ENCODE peak calls at places on chromosomes 13 and 19, in five cellular contexts. One of them, this sample, is unnamed.
A peak's percentile ranks its signal among the peaks of the same experiment; 100 is the strongest.

GRCh38 chr19:39407644-39408391 is 1.2 kb downstream of the ZFP36 start:
- DNase-seq in neuronal stem cell: no peak
- DNase-seq in tibial nerve: no peak
- DNase-seq in effector memory CD4-positive, alpha-beta T cell: no peak
- DNase-seq in mammary epithelial cell: peak; percentile 65
- DNase-seq in this sample: no peak

GRCh38 chr19:13964776-13965175 is 12.5 kb downstream of the DCAF15 start:
- DNase-seq in tibial nerve: no peak
- DNase-seq in neuronal stem cell: no peak
- DNase-seq in effector memory CD4-positive, alpha-beta T cell: no peak
- DNase-seq in mammary epithelial cell: no peak
- DNase-seq in this sample: no peak

GRCh38 chr19:18519962-18520847 is 1.7 kb downstream of the ELL start:
- DNase-seq in tibial nerve: no peak
- DNase-seq in mammary epithelial cell: peak; percentile 77
- DNase-seq in neuronal stem cell: peak; percentile 39
- DNase-seq in effector memory CD4-positive, alpha-beta T cell: peak; percentile 39
- DNase-seq in this sample: no peak

GRCh38 chr19:2115911-2116426 is 19.3 kb downstream of the IZUMO4 start:
- DNase-seq in mammary epithelial cell: no peak
- DNase-seq in neuronal stem cell: no peak
- DNase-seq in effector memory CD4-positive, alpha-beta T cell: no peak
- DNase-seq in tibial nerve: no peak
- DNase-seq in this sample: no peak

GRCh38 chr13:35936579-35936978 is 194.6 kb downstream of the DCLK1 start:
- DNase-seq in neuronal stem cell: no peak
- DNase-seq in tibial nerve: no peak
- DNase-seq in effector memory CD4-positive, alpha-beta T cell: no peak
- DNase-seq in mammary epithelial cell: no peak
- DNase-seq in this sample: no peak

GRCh38 chr19:55324705-55325104 is 436 bp downstream of the TMEM150B start:
- DNase-seq in tibial nerve: no peak
- DNase-seq in effector memory CD4-positive, alpha-beta T cell: no peak
- DNase-seq in neuronal stem cell: no peak
- DNase-seq in mammary epithelial cell: no peak
- DNase-seq in this sample: no peak

GRCh38 chr13:72839831-72840426 is 58.0 kb downstream of the PIBF1 start:
- DNase-seq in neuronal stem cell: peak; percentile 11
- DNase-seq in effector memory CD4-positive, alpha-beta T cell: no peak
- DNase-seq in mammary epithelial cell: peak; percentile 69
- DNase-seq in tibial nerve: no peak
- DNase-seq in this sample: peak; percentile 45

GRCh38 chr13:110179116-110179857 is 127.7 kb downstream of the COL4A1 start:
- DNase-seq in tibial nerve: no peak
- DNase-seq in neuronal stem cell: no peak
- DNase-seq in mammary epithelial cell: no peak
- DNase-seq in effector memory CD4-positive, alpha-beta T cell: no peak
- DNase-seq in this sample: no peak

GRCh38 chr19:40921005-40921897 is 39.2 kb upstream of the CYP2A7 start:
- DNase-seq in effector memory CD4-positive, alpha-beta T cell: no peak
- DNase-seq in neuronal stem cell: no peak
- DNase-seq in mammary epithelial cell: no peak
- DNase-seq in tibial nerve: no peak
- DNase-seq in this sample: no peak

GRCh38 chr19:51026554-51026831 is at the start of gene KLK11:
- DNase-seq in effector memory CD4-positive, alpha-beta T cell: no peak
- DNase-seq in tibial nerve: no peak
- DNase-seq in neuronal stem cell: no peak
- DNase-seq in mammary epithelial cell: peak; percentile 45
- DNase-seq in this sample: no peak

GRCh38 chr19:1265611-1266115 is 3.5 kb upstream of the CIRBP start:
- DNase-seq in mammary epithelial cell: peak; percentile 67
- DNase-seq in effector memory CD4-positive, alpha-beta T cell: no peak
- DNase-seq in neuronal stem cell: no peak
- DNase-seq in tibial nerve: no peak
- DNase-seq in this sample: no peak

GRCh38 chr13:73273737-73274136 is 214.9 kb downstream of the KLF5 start:
- DNase-seq in effector memory CD4-positive, alpha-beta T cell: no peak
- DNase-seq in neuronal stem cell: no peak
- DNase-seq in tibial nerve: no peak
- DNase-seq in mammary epithelial cell: peak; percentile 37
- DNase-seq in this sample: no peak

GRCh38 chr19:10353793-10354391 is 14.5 kb upstream of the ICAM3 start:
- DNase-seq in neuronal stem cell: peak; percentile 92
- DNase-seq in tibial nerve: peak; percentile 76
- DNase-seq in effector memory CD4-positive, alpha-beta T cell: no peak
- DNase-seq in mammary epithelial cell: no peak
- DNase-seq in this sample: peak; percentile 89

GRCh38 chr19:48812094-48812929 is 1.5 kb upstream of the BCAT2 start:
- DNase-seq in tibial nerve: peak; percentile 90
- DNase-seq in mammary epithelial cell: peak; percentile 46
- DNase-seq in effector memory CD4-positive, alpha-beta T cell: peak; percentile 18
- DNase-seq in neuronal stem cell: peak; percentile 80
- DNase-seq in this sample: no peak

GRCh38 chr19:17184381-17184841 is 30.7 kb upstream of the USE1 start:
- DNase-seq in effector memory CD4-positive, alpha-beta T cell: peak; percentile 21
- DNase-seq in tibial nerve: no peak
- DNase-seq in neuronal stem cell: no peak
- DNase-seq in mammary epithelial cell: no peak
- DNase-seq in this sample: no peak

GRCh38 chr13:25335856-25336255 is 34.4 kb downstream of the NUP58 start:
- DNase-seq in neuronal stem cell: no peak
- DNase-seq in mammary epithelial cell: no peak
- DNase-seq in effector memory CD4-positive, alpha-beta T cell: no peak
- DNase-seq in tibial nerve: no peak
- DNase-seq in this sample: no peak

GRCh38 chr13:31207630-31208549 is 8.1 kb downstream of the B3GLCT start:
- DNase-seq in mammary epithelial cell: no peak
- DNase-seq in neuronal stem cell: no peak
- DNase-seq in effector memory CD4-positive, alpha-beta T cell: no peak
- DNase-seq in tibial nerve: no peak
- DNase-seq in this sample: no peak

GRCh38 chr19:40721140-40721486 is 4.2 kb downstream of the ITPKC start:
- DNase-seq in mammary epithelial cell: no peak
- DNase-seq in effector memory CD4-positive, alpha-beta T cell: no peak
- DNase-seq in neuronal stem cell: no peak
- DNase-seq in tibial nerve: no peak
- DNase-seq in this sample: no peak

GRCh38 chr13:21086929-21087328 is 25.5 kb upstream of the LATS2 start:
- DNase-seq in tibial nerve: no peak
- DNase-seq in neuronal stem cell: no peak
- DNase-seq in mammary epithelial cell: no peak
- DNase-seq in effector memory CD4-positive, alpha-beta T cell: no peak
- DNase-seq in this sample: no peak

GRCh38 chr13:28376604-28377003 is 118.3 kb downstream of the FLT1 start:
- DNase-seq in effector memory CD4-positive, alpha-beta T cell: no peak
- DNase-seq in mammary epithelial cell: no peak
- DNase-seq in neuronal stem cell: no peak
- DNase-seq in tibial nerve: no peak
- DNase-seq in this sample: no peak

GRCh38 chr13:51728972-51729371 is 75.0 kb downstream of the DHRS12 start:
- DNase-seq in tibial nerve: no peak
- DNase-seq in neuronal stem cell: no peak
- DNase-seq in effector memory CD4-positive, alpha-beta T cell: no peak
- DNase-seq in mammary epithelial cell: peak; percentile 46
- DNase-seq in this sample: no peak

GRCh38 chr19:53511933-53512374 is 26.0 kb upstream of the ZNF331 start:
- DNase-seq in effector memory CD4-positive, alpha-beta T cell: peak; percentile 6
- DNase-seq in mammary epithelial cell: peak; percentile 43
- DNase-seq in neuronal stem cell: peak; percentile 59
- DNase-seq in tibial nerve: peak; percentile 29
- DNase-seq in this sample: peak; percentile 71

GRCh38 chr19:38842439-38843174 is 7.2 kb downstream of the HNRNPL start:
- DNase-seq in neuronal stem cell: no peak
- DNase-seq in tibial nerve: no peak
- DNase-seq in effector memory CD4-positive, alpha-beta T cell: peak; percentile 58
- DNase-seq in mammary epithelial cell: no peak
- DNase-seq in this sample: no peak

GRCh38 chr19:55086730-55087541 is 11.3 kb downstream of the EPS8L1 start:
- DNase-seq in tibial nerve: peak; percentile 80
- DNase-seq in effector memory CD4-positive, alpha-beta T cell: peak; percentile 28
- DNase-seq in mammary epithelial cell: no peak
- DNase-seq in neuronal stem cell: peak; percentile 99
- DNase-seq in this sample: peak; percentile 94

GRCh38 chr19:5048091-5048726 is 79.3 kb downstream of the KDM4B start:
- DNase-seq in neuronal stem cell: peak; percentile 78
- DNase-seq in tibial nerve: peak; percentile 63
- DNase-seq in mammary epithelial cell: peak; percentile 78
- DNase-seq in effector memory CD4-positive, alpha-beta T cell: peak; percentile 20
- DNase-seq in this sample: peak; percentile 57

GRCh38 chr13:106534844-106535551 is 464 bp downstream of the EFNB2 start:
- DNase-seq in neuronal stem cell: no peak
- DNase-seq in tibial nerve: no peak
- DNase-seq in effector memory CD4-positive, alpha-beta T cell: no peak
- DNase-seq in mammary epithelial cell: peak; percentile 26
- DNase-seq in this sample: no peak

DNA sequence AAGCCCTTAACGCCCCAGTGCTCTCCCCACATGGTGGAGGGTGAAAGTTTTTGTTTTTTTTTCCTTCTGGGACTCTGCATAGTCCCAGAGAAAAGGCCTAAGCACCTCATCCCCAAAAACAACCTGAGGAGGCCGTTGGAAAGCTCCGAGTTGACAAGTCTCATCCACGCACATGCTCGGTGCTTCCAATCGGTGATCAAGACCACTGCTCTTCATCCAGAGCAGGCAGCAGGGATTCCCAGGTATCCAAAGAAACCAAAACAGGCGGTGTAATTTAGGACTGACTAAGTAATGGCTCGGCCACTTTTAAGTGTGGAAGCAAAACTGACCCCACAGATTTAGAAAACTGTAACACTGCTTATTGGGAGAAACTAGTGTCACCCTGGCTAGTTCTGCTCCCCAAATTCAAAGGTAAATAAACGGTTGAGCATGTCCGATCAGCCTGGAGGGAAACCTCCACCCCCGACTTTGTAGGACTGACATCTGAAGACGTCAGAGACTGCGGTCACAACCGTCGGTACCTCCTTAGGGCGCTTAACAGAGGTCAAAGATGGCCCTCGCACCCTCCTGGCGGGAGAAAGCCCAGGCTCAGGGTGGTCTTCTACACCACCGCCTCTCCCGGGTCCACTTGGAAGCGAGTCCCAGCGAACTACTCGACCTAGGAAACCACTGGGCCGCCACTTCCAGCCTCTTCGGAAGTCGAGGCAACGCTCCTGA is 997 bp upstream of the ZNF446 start:
- DNase-seq in tibial nerve: no peak
- DNase-seq in neuronal stem cell: no peak
- DNase-seq in effector memory CD4-positive, alpha-beta T cell: no peak
- DNase-seq in mammary epithelial cell: no peak
- DNase-seq in this sample: no peak
- H3K4me3 ChIP-seq in tibial nerve: peak overlapping the region; percentile 67
- H3K4me3 ChIP-seq in neuronal stem cell: peak overlapping the region; percentile 87
- H3K4me3 ChIP-seq in effector memory CD4-positive, alpha-beta T cell: peak overlapping the region; percentile 64
- H3K4me3 ChIP-seq in mammary epithelial cell: peak overlapping the region; percentile 82
- H3K4me3 ChIP-seq in this sample: peak overlapping the region; percentile 53

GRCh38 chr19:46447824-46448223 is 19.1 kb upstream of the PNMA8C start:
- DNase-seq in tibial nerve: no peak
- DNase-seq in mammary epithelial cell: no peak
- DNase-seq in neuronal stem cell: no peak
- DNase-seq in effector memory CD4-positive, alpha-beta T cell: no peak
- DNase-seq in this sample: no peak

GRCh38 chr19:46453661-46454060 is 17.7 kb downstream of the PNMA8A start:
- DNase-seq in neuronal stem cell: no peak
- DNase-seq in tibial nerve: no peak
- DNase-seq in mammary epithelial cell: peak; percentile 89
- DNase-seq in effector memory CD4-positive, alpha-beta T cell: no peak
- DNase-seq in this sample: no peak

GRCh38 chr19:46454244-46454643 is 17.1 kb downstream of the PNMA8A start:
- DNase-seq in neuronal stem cell: no peak
- DNase-seq in effector memory CD4-positive, alpha-beta T cell: no peak
- DNase-seq in tibial nerve: no peak
- DNase-seq in mammary epithelial cell: peak; percentile 26
- DNase-seq in this sample: no peak

GRCh38 chr19:46448601-46449000 is 19.9 kb upstream of the PNMA8C start:
- DNase-seq in neuronal stem cell: no peak
- DNase-seq in mammary epithelial cell: no peak
- DNase-seq in effector memory CD4-positive, alpha-beta T cell: no peak
- DNase-seq in tibial nerve: no peak
- DNase-seq in this sample: no peak

DNA sequence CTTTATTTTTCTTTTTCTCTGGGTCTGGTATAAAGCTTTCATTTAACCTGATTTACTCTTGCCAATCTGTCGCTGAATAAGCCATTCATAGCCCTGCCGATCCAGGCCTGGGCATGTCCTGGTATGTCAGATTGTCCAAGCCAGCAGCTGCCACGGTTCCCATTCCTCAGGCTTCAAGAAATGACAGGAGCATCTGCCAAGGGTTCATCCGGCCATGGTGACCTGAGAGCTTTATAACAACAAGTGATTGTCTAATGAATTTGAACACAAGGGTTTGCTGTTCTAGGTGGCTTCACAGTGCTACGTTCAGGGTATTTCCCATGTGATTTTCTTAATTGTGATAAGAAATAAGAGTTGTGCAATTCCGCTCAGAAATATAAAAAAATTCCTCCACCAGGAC is 20.0 kb downstream of the PNMA8A start:
- DNase-seq in tibial nerve: no peak
- DNase-seq in mammary epithelial cell: peak; percentile 90
- DNase-seq in neuronal stem cell: no peak
- DNase-seq in effector memory CD4-positive, alpha-beta T cell: no peak
- DNase-seq in this sample: no peak
- H3K27ac ChIP-seq in tibial nerve: no peak overlapping the region
- H3K27ac ChIP-seq in mammary epithelial cell: peak overlapping the region; percentile 79
- H3K27ac ChIP-seq in neuronal stem cell: no peak overlapping the region
- H3K27ac ChIP-seq in effector memory CD4-positive, alpha-beta T cell: no peak overlapping the region
- H3K27ac ChIP-seq in this sample: no peak overlapping the region

GRCh38 chr13:100510208-100510997 is 78.2 kb downstream of the GGACT start:
- DNase-seq in mammary epithelial cell: no peak
- DNase-seq in effector memory CD4-positive, alpha-beta T cell: no peak
- DNase-seq in tibial nerve: no peak
- DNase-seq in neuronal stem cell: no peak
- DNase-seq in this sample: peak; percentile 50
- H3K4me1 ChIP-seq in mammary epithelial cell: no peaks in the 10 kb centered on the region
- H3K4me1 ChIP-seq in effector memory CD4-positive, alpha-beta T cell: peaks cover 7% of the 10 kb centered on the region
- H3K4me1 ChIP-seq in tibial nerve: no peaks in the 10 kb centered on the region
- H3K4me1 ChIP-seq in neuronal stem cell: peaks cover 3% of the 10 kb centered on the region
- H3K4me1 ChIP-seq in this sample: peaks cover 5% of the 10 kb centered on the region

GRCh38 chr13:62142048-62142447 is 726.4 kb upstream of the PCDH20 start:
- DNase-seq in effector memory CD4-positive, alpha-beta T cell: no peak
- DNase-seq in neuronal stem cell: no peak
- DNase-seq in mammary epithelial cell: no peak
- DNase-seq in tibial nerve: no peak
- DNase-seq in this sample: no peak

GRCh38 chr13:62137629-62138405 is 722.2 kb upstream of the PCDH20 start:
- DNase-seq in effector memory CD4-positive, alpha-beta T cell: no peak
- DNase-seq in mammary epithelial cell: no peak
- DNase-seq in tibial nerve: no peak
- DNase-seq in neuronal stem cell: no peak
- DNase-seq in this sample: no peak

DNA sequence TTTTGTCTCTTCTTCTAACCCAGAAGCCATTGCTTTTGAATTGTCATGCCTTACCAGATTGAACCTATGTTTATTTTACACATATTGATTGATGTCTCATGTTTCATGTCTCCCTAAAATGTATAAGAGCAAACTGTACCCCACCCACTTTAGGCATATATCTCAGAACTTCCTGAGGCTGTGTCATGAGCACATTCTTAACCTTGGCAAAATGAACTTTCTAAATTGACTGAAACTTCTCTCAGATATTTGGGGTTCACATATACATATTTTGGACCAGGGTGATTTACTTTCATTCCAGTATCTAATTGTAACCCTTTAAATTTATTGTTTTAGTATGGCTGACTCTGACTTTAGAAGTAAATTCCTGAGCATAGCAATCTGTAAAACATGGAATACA is 723.9 kb upstream of the PCDH20 start:
- DNase-seq in neuronal stem cell: no peak
- DNase-seq in effector memory CD4-positive, alpha-beta T cell: no peak
- DNase-seq in mammary epithelial cell: no peak
- DNase-seq in tibial nerve: no peak
- DNase-seq in this sample: no peak
- H3K4me3 ChIP-seq in neuronal stem cell: no peak overlapping the region
- H3K4me3 ChIP-seq in effector memory CD4-positive, alpha-beta T cell: no peak overlapping the region
- H3K4me3 ChIP-seq in mammary epithelial cell: no peak overlapping the region
- H3K4me3 ChIP-seq in tibial nerve: no peak overlapping the region
- H3K4me3 ChIP-seq in this sample: no peak overlapping the region